ENCODE peak calls at places on chromosomes 13 and 19, in five cellular contexts. J is T-helper 9 cell; X is HT1080; P is naive thymus-derived CD4-positive, alpha-beta T cell; I is KBM-7. D is an unnamed sample.

GRCh38 chr13:30846844-30847243 is 59.2 kb upstream of the MEDAG start:
- DNase-seq in J (no peak), X (no peak), P (no peak), I (no peak), D (peak; percentile 98)

GRCh38 chr13:47085346-47085745 is 188.5 kb upstream of the HTR2A start:
- DNase-seq in J (no peak), X (no peak), P (no peak), I (no peak), D (no peak)

GRCh38 chr19:18294467-18294864 is 13.0 kb upstream of the JUND start:
- DNase-seq in J (peak; percentile 90), X (no peak), P (peak; percentile 85), I (no peak), D (no peak)

GRCh38 chr19:12757544-12758274 is 6.1 kb downstream of the BEST2 start:
- DNase-seq in J (peak; percentile 60), X (peak; percentile 75), P (peak; percentile 46), I (peak; percentile 92), D (peak; percentile 79)

GRCh38 chr19:16153582-16154336 is 10.3 kb downstream of the HSH2D start:
- DNase-seq in J (no peak), X (peak; percentile 21), P (no peak), I (peak; percentile 64), D (no peak)

GRCh38 chr19:31408460-31409124 is 59.4 kb upstream of the TSHZ3 start:
- DNase-seq in J (no peak), X (peak; percentile 93), P (no peak), I (no peak), D (peak; percentile 92)

GRCh38 chr19:12782424-12783225 is 7.3 kb upstream of the HOOK2 start:
- DNase-seq in J (peak; percentile 95), X (peak; percentile 80), P (no peak), I (peak; percentile 77), D (peak; percentile 89)

GRCh38 chr13:32262619-32263018 is 52.5 kb downstream of the ZAR1L start:
- DNase-seq in J (no peak), X (no peak), P (no peak), I (no peak), D (no peak)

GRCh38 chr19:11169896-11170678 is 14.5 kb upstream of the SPC24 start:
- DNase-seq in J (no peak), X (no peak), P (no peak), I (no peak), D (peak; percentile 20)

GRCh38 chr19:44848036-44848804 is 2.1 kb downstream of the NECTIN2 start:
- DNase-seq in J (no peak), X (peak; percentile 47), P (no peak), I (no peak), D (peak; percentile 79)

GRCh38 chr13:32660227-32660626 is 74.0 kb downstream of the PDS5B start:
- DNase-seq in J (no peak), X (no peak), P (no peak), I (no peak), D (no peak)

GRCh38 chr19:1076951-1077350 is 10.0 kb downstream of the ARHGAP45 start:
- DNase-seq in J (peak; percentile 86), X (peak; percentile 53), P (peak; percentile 96), I (peak; percentile 89), D (no peak)

GRCh38 chr19:42831221-42832019 is 48.1 kb downstream of the PSG1 start:
- DNase-seq in J (no peak), X (peak; percentile 67), P (no peak), I (no peak), D (no peak)

GRCh38 chr19:18733196-18733647 is 49.7 kb downstream of the CRTC1 start:
- DNase-seq in J (no peak), X (no peak), P (no peak), I (no peak), D (peak; percentile 79)

GRCh38 chr13:113526466-113527220 is 36.1 kb upstream of the DCUN1D2 start:
- DNase-seq in J (no peak), X (no peak), P (no peak), I (no peak), D (no peak)

GRCh38 chr13:96994030-96994848 is at the start of gene OXGR1:
- DNase-seq in J (no peak), X (no peak), P (no peak), I (no peak), D (no peak)

GRCh38 chr13:46469064-46469463 is 82.0 kb upstream of the RUBCNL start:
- DNase-seq in J (no peak), X (peak; percentile 28), P (no peak), I (no peak), D (peak; percentile 20)

GRCh38 chr13:102355251-102355650 is 46.6 kb downstream of the FGF14 start:
- DNase-seq in J (no peak), X (no peak), P (no peak), I (no peak), D (no peak)

GRCh38 chr19:4979211-4979807 is 10.4 kb downstream of the KDM4B start:
- DNase-seq in J (no peak), X (no peak), P (no peak), I (no peak), D (no peak)

GRCh38 chr13:94110011-94110410 is 369.5 kb downstream of the DCT start:
- DNase-seq in J (no peak), X (no peak), P (no peak), I (no peak), D (no peak)

GRCh38 chr19:13633109-13633508 is 126.8 kb upstream of the CACNA1A start:
- DNase-seq in J (no peak), X (no peak), P (no peak), I (no peak), D (peak; percentile 48)

GRCh38 chr13:47546265-47546962 is 454.7 kb downstream of the SUCLA2 start:
- DNase-seq in J (no peak), X (no peak), P (no peak), I (no peak), D (no peak)

GRCh38 chr13:45340422-45341033 is 455 bp downstream of the TPT1 start:
- DNase-seq in J (peak; percentile 68), X (peak; percentile 94), P (peak; percentile 80), I (peak; percentile 97), D (peak; percentile 96)